ENCODE peak calls at places on chromosome 5, in four cellular contexts. K is NCI-H1105; T is stimulated activated naive CD8-positive, alpha-beta T cell treated with anti-CD3 and anti-CD28 coated beads, Interleukin-15, Interleukin-2, amounts not matched to agents 100 U/mL and 50 U/mL, for 24 hours; R is iPS DF 19.7. F is an unnamed sample.

GRCh38 chr5:72085319-72085718 is 22.0 kb upstream of the MAP1B start:
- DNase-seq in K (no peak), T (no peak), R (no peak), F (no peak)

GRCh38 chr5:39117401-39117800 is 43.2 kb upstream of the RICTOR start:
- DNase-seq in R (no peak), K (no peak), T (no peak), F (no peak)

GRCh38 chr5:169081008-169081724 is 219.8 kb downstream of the SLIT3 start:
- DNase-seq in K (no peak), T (no peak), R (no peak), F (no peak)

GRCh38 chr5:156232251-156232869 is 94.6 kb upstream of the SGCD start:
- DNase-seq in R (no peak), T (no peak), K (no peak), F (no peak)

GRCh38 chr5:79536193-79536906 is 22.4 kb upstream of the HOMER1 start:
- DNase-seq in T (no peak), R (no peak), K (no peak), F (no peak)

GRCh38 chr5:102049517-102049916 is 246.6 kb downstream of the SLCO4C1 start:
- DNase-seq in T (no peak), R (no peak), K (peak), F (no peak)

GRCh38 chr5:35823347-35823875 is 33.3 kb upstream of the IL7R start:
- DNase-seq in K (no peak), T (no peak), R (no peak), F (no peak)

GRCh38 chr5:135220394-135221186 is 178.4 kb downstream of the MACROH2A1 start:
- DNase-seq in T (no peak), K (no peak), R (no peak), F (no peak)

GRCh38 chr5:8184455-8185063 is 315.6 kb downstream of the MTRR start:
- DNase-seq in K (peak), R (no peak), T (peak), F (no peak)

GRCh38 chr5:93141969-93142368 is 439.1 kb downstream of the NR2F1-AS1 start:
- DNase-seq in K (no peak), R (no peak), T (no peak), F (no peak)